ENCODE peak calls at places on chromosome 21, in seven cellular contexts. U is GM23338; Q is CD8-positive, alpha-beta memory T cell; V is WTC11; L is MCF 10A; F is left colon; M is GM12892. P is an unnamed sample.
A peak's percentile ranks its signal among the peaks of the same experiment; 100 is the strongest.

GRCh38 chr21:41361786-41362604 is at the start of gene MX2:
- DNase-seq in Q (peak; percentile 95), F (peak; percentile 59), L (no peak), M (peak; percentile 44), U (no peak), V (no peak), P (no peak)

GRCh38 chr21:28761709-28762356 is 230.8 kb downstream of the LTN1 start:
- DNase-seq in V (no peak), Q (no peak), U (no peak), L (no peak), M (no peak), F (no peak), P (no peak)

GRCh38 chr21:45549670-45550463 is 7.6 kb upstream of the SLC19A1 start:
- DNase-seq in V (no peak), L (no peak), U (no peak), Q (no peak), M (peak; percentile 66), F (peak; percentile 18), P (peak; percentile 29)

GRCh38 chr21:35390013-35390776 is 341.1 kb upstream of the RUNX1 start:
- DNase-seq in V (no peak), M (no peak), L (peak; percentile 89), Q (no peak), F (peak; percentile 11), U (no peak), P (no peak)

GRCh38 chr21:30014883-30015282 is 75.1 kb upstream of the GRIK1 start:
- DNase-seq in V (no peak), Q (no peak), F (no peak), U (peak; percentile 28), L (no peak), M (no peak), P (no peak)

GRCh38 chr21:19246018-19246417 is 842.4 kb upstream of the TMPRSS15 start:
- DNase-seq in U (no peak), F (no peak), V (no peak), L (no peak), Q (no peak), M (no peak), P (no peak)

GRCh38 chr21:28439246-28439645 is 553.4 kb downstream of the LTN1 start:
- DNase-seq in Q (no peak), L (no peak), M (no peak), F (no peak), U (no peak), V (no peak), P (no peak)

GRCh38 chr21:43196789-43197188 is 28.0 kb downstream of the CRYAA start:
- DNase-seq in V (peak; percentile 3), U (no peak), Q (no peak), F (peak; percentile 52), L (peak; percentile 93), M (no peak), P (peak; percentile 21)

GRCh38 chr21:35048183-35048601 is 910 bp downstream of the RUNX1 start:
- DNase-seq in L (peak; percentile 51), F (peak; percentile 31), M (no peak), U (no peak), V (no peak), Q (no peak), P (no peak)

GRCh38 chr21:35048706-35049617 is at the start of gene RUNX1:
- DNase-seq in L (peak; percentile 55), V (no peak), F (peak; percentile 37), M (peak; percentile 35), Q (peak; percentile 84), U (no peak), P (no peak)